ENCODE peak calls at places on chromosomes 13 and 19, in four cellular contexts. F is EH; I is COR-L47; G is activated naive CD4-positive, alpha-beta T cell treated with anti-CD3 and anti-CD28 coated beads, Interleukin-2, amount 50 U/mL, for 72 hours. A is an unnamed sample.

GRCh38 chr19:42515241-42515832 is 12.9 kb downstream of the CEACAM1 start:
- DNase-seq in I (no peak), G (no peak), F (no peak), A (no peak)

GRCh38 chr19:46256855-46257254 is 27.3 kb downstream of the IGFL1 start:
- DNase-seq in I (no peak), F (peak), G (no peak), A (peak)

GRCh38 chr13:49443327-49443688 is 556 bp downstream of the CAB39L start:
- DNase-seq in G (no peak), I (peak), F (peak), A (no peak)

GRCh38 chr19:30160426-30160825 is 211.8 kb upstream of the ZNF536 start:
- DNase-seq in I (no peak), F (no peak), G (no peak), A (no peak)

GRCh38 chr13:62375653-62376052 is 960.0 kb upstream of the PCDH20 start:
- DNase-seq in I (peak), F (no peak), G (no peak), A (no peak)

GRCh38 chr19:50633973-50634372 is 5.7 kb downstream of the SYT3 start:
- DNase-seq in G (no peak), I (no peak), F (no peak), A (no peak)

GRCh38 chr13:106161186-106161585 is 374.3 kb downstream of the EFNB2 start:
- DNase-seq in I (no peak), F (peak), G (no peak), A (no peak)

GRCh38 chr13:48585456-48585840 is 52.6 kb upstream of the RCBTB2 start:
- DNase-seq in I (peak), F (peak), G (no peak), A (peak)

GRCh38 chr19:48043675-48044258 is at the start of gene CABP5:
- DNase-seq in I (no peak), F (no peak), G (no peak), A (no peak)

GRCh38 chr13:55230570-55230908 is 1910.2 kb upstream of the PRR20A start:
- DNase-seq in I (no peak), F (no peak), G (no peak), A (no peak)

GRCh38 chr13:101654916-101655315 is 202.4 kb downstream of the ITGBL1 start:
- DNase-seq in F (peak), I (no peak), G (no peak), A (peak)

GRCh38 chr19:16584825-16585801 is 12.9 kb upstream of the SLC35E1 start:
- DNase-seq in G (no peak), F (no peak), I (no peak), A (no peak)

GRCh38 chr13:22828081-22828480 is 352.7 kb upstream of the SGCG start:
- DNase-seq in G (no peak), I (no peak), F (no peak), A (no peak)

GRCh38 chr19:52270266-52270885 is 989 bp downstream of the ZNF766 start:
- DNase-seq in G (no peak), F (peak), I (no peak), A (peak)

GRCh38 chr13:78228940-78229339 is 310.3 kb upstream of the EDNRB start:
- DNase-seq in F (peak), I (no peak), G (no peak), A (peak)

GRCh38 chr19:6772028-6772865 is at the start of gene VAV1:
- DNase-seq in I (no peak), F (no peak), G (peak), A (no peak)

GRCh38 chr13:50393641-50394040 is 378.4 kb downstream of the KCNRG start:
- DNase-seq in F (no peak), G (no peak), I (no peak), A (no peak)

GRCh38 chr19:39543477-39543857 is 3.5 kb upstream of the EID2 start:
- DNase-seq in I (no peak), G (no peak), F (no peak), A (no peak)

GRCh38 chr13:24727731-24728601 is 36.0 kb upstream of the RNF17 start:
- DNase-seq in I (peak), G (peak), F (peak), A (peak)

GRCh38 chr19:45402469-45403070 is 2.3 kb downstream of the PPP1R13L start:
- DNase-seq in I (no peak), G (peak), F (peak), A (no peak)

GRCh38 chr19:39497850-39498261 is 891 bp upstream of the DLL3 start:
- DNase-seq in I (peak), G (no peak), F (peak), A (peak)

GRCh38 chr19:10565028-10565566 is 713 bp downstream of the KRI1 start:
- DNase-seq in I (peak), F (peak), G (peak), A (peak)

GRCh38 chr19:36152061-36152885 is at the start of gene COX7A1:
- DNase-seq in F (peak), G (no peak), I (no peak), A (no peak)

GRCh38 chr13:109422163-109422562 is 364.2 kb downstream of the IRS2 start:
- DNase-seq in I (no peak), F (no peak), G (no peak), A (no peak)

GRCh38 chr13:100301418-100301817 is 212.5 kb downstream of the PCCA start:
- DNase-seq in G (no peak), F (no peak), I (peak), A (no peak)

GRCh38 chr13:51942189-51942588 is 69.1 kb downstream of the ATP7B start:
- DNase-seq in G (no peak), F (no peak), I (peak), A (no peak)

GRCh38 chr19:5786593-5787551 is 2.3 kb upstream of the PRR22 start:
- DNase-seq in I (no peak), G (no peak), F (no peak), A (no peak)

GRCh38 chr13:99027260-99027659 is 49.4 kb upstream of the DOCK9 start:
- DNase-seq in G (no peak), I (no peak), F (no peak), A (no peak)

GRCh38 chr13:20579193-20579592 is 12.2 kb downstream of the IFT88 start:
- DNase-seq in I (no peak), F (no peak), G (no peak), A (no peak)

GRCh38 chr13:20495087-20496023 is 30.3 kb downstream of the CRYL1 start:
- DNase-seq in F (peak), I (peak), G (peak), A (peak)